ENCODE peak calls at places on chromosomes 1 and 21, in five cellular contexts. One of them, this sample, is unnamed. For H3K36me3, the result is how much of the 10 kb centered on the place peaks cover.

GRCh38 chr1:19436716-19437476 is 48.4 kb downstream of the CAPZB start:
- ATAC-seq in GM12878: no peak
- ATAC-seq in HepG2: peak
- ATAC-seq in K562: peak
- ATAC-seq in upper lobe of left lung: no peak
- ATAC-seq in this sample: peak

GRCh38 chr1:194959795-194960194 is 1648.4 kb downstream of the KCNT2 start:
- ATAC-seq in HepG2: no peak
- ATAC-seq in upper lobe of left lung: no peak
- ATAC-seq in K562: no peak
- ATAC-seq in GM12878: no peak
- ATAC-seq in this sample: no peak

GRCh38 chr1:115430717-115431116 is 92.7 kb upstream of the NGF start:
- ATAC-seq in upper lobe of left lung: no peak
- ATAC-seq in K562: no peak
- ATAC-seq in HepG2: no peak
- ATAC-seq in GM12878: no peak
- ATAC-seq in this sample: no peak

GRCh38 chr1:67120855-67121619 is 13.7 kb downstream of the C1orf141 start:
- ATAC-seq in upper lobe of left lung: no peak
- ATAC-seq in K562: no peak
- ATAC-seq in GM12878: no peak
- ATAC-seq in HepG2: no peak
- ATAC-seq in this sample: no peak

GRCh38 chr1:76190749-76191424 is 116.3 kb downstream of the ST6GALNAC3 start:
- ATAC-seq in K562: no peak
- ATAC-seq in upper lobe of left lung: no peak
- ATAC-seq in HepG2: no peak
- ATAC-seq in GM12878: peak
- ATAC-seq in this sample: no peak

GRCh38 chr1:219324629-219325367 is 151.1 kb downstream of the LYPLAL1 start:
- ATAC-seq in K562: no peak
- ATAC-seq in GM12878: peak
- ATAC-seq in HepG2: no peak
- ATAC-seq in upper lobe of left lung: no peak
- ATAC-seq in this sample: no peak

GRCh38 chr1:27435566-27436203 is 43.3 kb downstream of the GPR3 start:
- ATAC-seq in GM12878: peak
- ATAC-seq in upper lobe of left lung: peak
- ATAC-seq in HepG2: no peak
- ATAC-seq in K562: peak
- ATAC-seq in this sample: peak

GRCh38 chr21:39345440-39345839 is 3.4 kb downstream of the HMGN1 start:
- ATAC-seq in upper lobe of left lung: no peak
- ATAC-seq in HepG2: no peak
- ATAC-seq in GM12878: no peak
- ATAC-seq in K562: no peak
- ATAC-seq in this sample: no peak

GRCh38 chr1:32247983-32248889 is 1.2 kb downstream of the FAM167B start:
- ATAC-seq in GM12878: peak
- ATAC-seq in K562: peak
- ATAC-seq in HepG2: peak
- ATAC-seq in upper lobe of left lung: peak
- ATAC-seq in this sample: peak

GRCh38 chr1:24968941-24969585 is 39.0 kb upstream of the RUNX3 start:
- ATAC-seq in K562: no peak
- ATAC-seq in GM12878: no peak
- ATAC-seq in upper lobe of left lung: no peak
- ATAC-seq in HepG2: no peak
- ATAC-seq in this sample: no peak

GRCh38 chr1:180609643-180610555 is 21.9 kb upstream of the XPR1 start:
- ATAC-seq in upper lobe of left lung: peak
- ATAC-seq in HepG2: no peak
- ATAC-seq in K562: peak
- ATAC-seq in GM12878: no peak
- ATAC-seq in this sample: peak

GRCh38 chr1:42690477-42691156 is 8.4 kb downstream of the YBX1 start:
- ATAC-seq in HepG2: peak
- ATAC-seq in K562: no peak
- ATAC-seq in GM12878: peak
- ATAC-seq in upper lobe of left lung: no peak
- ATAC-seq in this sample: no peak
- H3K36me3 ChIP-seq in HepG2: under half
- H3K36me3 ChIP-seq in K562: half or more
- H3K36me3 ChIP-seq in GM12878: under half
- H3K36me3 ChIP-seq in upper lobe of left lung: under half
- H3K36me3 ChIP-seq in this sample: under half

GRCh38 chr1:21621051-21621450 is 48.1 kb downstream of the RAP1GAP start:
- ATAC-seq in upper lobe of left lung: no peak
- ATAC-seq in GM12878: no peak
- ATAC-seq in HepG2: no peak
- ATAC-seq in K562: no peak
- ATAC-seq in this sample: no peak

GRCh38 chr1:21621761-21622436 is 47.3 kb downstream of the RAP1GAP start:
- ATAC-seq in K562: no peak
- ATAC-seq in HepG2: no peak
- ATAC-seq in upper lobe of left lung: no peak
- ATAC-seq in GM12878: no peak
- ATAC-seq in this sample: no peak

GRCh38 chr1:21623411-21623961 is 45.7 kb downstream of the RAP1GAP start:
- ATAC-seq in GM12878: no peak
- ATAC-seq in upper lobe of left lung: peak
- ATAC-seq in K562: no peak
- ATAC-seq in HepG2: peak
- ATAC-seq in this sample: no peak

GRCh38 chr1:21624577-21625389 is 44.4 kb downstream of the RAP1GAP start:
- ATAC-seq in K562: no peak
- ATAC-seq in GM12878: no peak
- ATAC-seq in upper lobe of left lung: no peak
- ATAC-seq in HepG2: no peak
- ATAC-seq in this sample: no peak

GRCh38 chr1:21622466-21623315 is 46.5 kb downstream of the RAP1GAP start:
- ATAC-seq in K562: no peak
- ATAC-seq in GM12878: no peak
- ATAC-seq in HepG2: no peak
- ATAC-seq in upper lobe of left lung: peak
- ATAC-seq in this sample: peak
- TF ChIP-seq EP300 in K562: no peak
- TF ChIP-seq EP300 in GM12878: no peak
- TF ChIP-seq EP300 in HepG2: no peak
- TF ChIP-seq EP300 in upper lobe of left lung: no peak
- TF ChIP-seq EP300 in this sample: no peak

GRCh38 chr1:53257454-53258081 is 19.2 kb upstream of the MAGOH start:
- ATAC-seq in upper lobe of left lung: no peak
- ATAC-seq in K562: no peak
- ATAC-seq in GM12878: no peak
- ATAC-seq in HepG2: no peak
- ATAC-seq in this sample: no peak
- H3K36me3 ChIP-seq in upper lobe of left lung: under half
- H3K36me3 ChIP-seq in K562: half or more
- H3K36me3 ChIP-seq in GM12878: under half
- H3K36me3 ChIP-seq in HepG2: half or more
- H3K36me3 ChIP-seq in this sample: under half

GRCh38 chr1:237228421-237228820 is 186.4 kb downstream of the RYR2 start:
- ATAC-seq in HepG2: no peak
- ATAC-seq in GM12878: no peak
- ATAC-seq in upper lobe of left lung: no peak
- ATAC-seq in K562: no peak
- ATAC-seq in this sample: no peak

GRCh38 chr1:237229333-237229732 is 187.3 kb downstream of the RYR2 start:
- ATAC-seq in HepG2: no peak
- ATAC-seq in upper lobe of left lung: no peak
- ATAC-seq in K562: no peak
- ATAC-seq in GM12878: no peak
- ATAC-seq in this sample: no peak

GRCh38 chr1:237223419-237223818 is 181.4 kb downstream of the RYR2 start:
- ATAC-seq in GM12878: no peak
- ATAC-seq in upper lobe of left lung: no peak
- ATAC-seq in K562: no peak
- ATAC-seq in HepG2: no peak
- ATAC-seq in this sample: no peak

GRCh38 chr1:237227507-237227906 is 185.5 kb downstream of the RYR2 start:
- ATAC-seq in K562: no peak
- ATAC-seq in GM12878: no peak
- ATAC-seq in HepG2: no peak
- ATAC-seq in upper lobe of left lung: no peak
- ATAC-seq in this sample: no peak

DNA sequence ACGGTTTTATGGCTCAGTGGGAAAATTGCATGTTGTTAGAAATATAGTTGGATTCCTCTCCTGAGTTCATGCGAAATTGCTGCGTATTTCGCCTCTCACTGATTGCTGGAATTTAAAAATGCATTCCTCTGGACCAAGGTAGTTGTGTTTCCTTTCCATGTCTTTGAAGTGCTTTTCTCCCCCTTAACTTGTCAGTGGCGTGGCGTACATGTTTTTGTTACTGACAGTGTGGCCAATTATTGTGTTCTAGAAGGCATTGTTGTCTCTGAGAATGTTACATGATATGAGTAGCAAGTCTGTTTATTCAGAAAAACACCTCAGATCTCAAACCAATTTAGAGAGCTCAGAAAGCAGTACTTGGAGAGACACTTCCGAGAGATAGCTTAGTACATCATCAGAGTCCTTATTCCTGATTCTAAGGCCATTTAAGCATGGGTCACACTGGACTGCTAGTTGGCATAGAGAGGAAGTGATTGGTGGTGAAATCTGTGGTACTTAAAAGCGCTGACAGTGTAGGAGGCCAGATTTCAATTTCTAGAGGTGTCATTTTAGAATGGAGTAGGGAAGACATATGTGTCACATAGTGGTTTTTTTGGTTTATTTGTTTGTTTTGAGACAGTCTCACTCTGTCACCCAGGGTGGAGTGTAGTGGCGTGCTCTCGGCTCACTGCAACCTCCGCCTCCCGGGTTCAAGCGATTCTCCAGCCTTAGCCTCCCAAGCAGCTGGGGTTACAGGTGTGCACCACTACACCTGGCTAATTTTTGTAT is 184.4 kb downstream of the RYR2 start:
- ATAC-seq in GM12878: no peak
- ATAC-seq in K562: no peak
- ATAC-seq in upper lobe of left lung: no peak
- ATAC-seq in HepG2: no peak
- ATAC-seq in this sample: no peak
- TF ChIP-seq EP300 in GM12878: no peak
- TF ChIP-seq EP300 in K562: no peak
- TF ChIP-seq EP300 in upper lobe of left lung: no peak
- TF ChIP-seq EP300 in HepG2: no peak
- TF ChIP-seq EP300 in this sample: no peak

DNA sequence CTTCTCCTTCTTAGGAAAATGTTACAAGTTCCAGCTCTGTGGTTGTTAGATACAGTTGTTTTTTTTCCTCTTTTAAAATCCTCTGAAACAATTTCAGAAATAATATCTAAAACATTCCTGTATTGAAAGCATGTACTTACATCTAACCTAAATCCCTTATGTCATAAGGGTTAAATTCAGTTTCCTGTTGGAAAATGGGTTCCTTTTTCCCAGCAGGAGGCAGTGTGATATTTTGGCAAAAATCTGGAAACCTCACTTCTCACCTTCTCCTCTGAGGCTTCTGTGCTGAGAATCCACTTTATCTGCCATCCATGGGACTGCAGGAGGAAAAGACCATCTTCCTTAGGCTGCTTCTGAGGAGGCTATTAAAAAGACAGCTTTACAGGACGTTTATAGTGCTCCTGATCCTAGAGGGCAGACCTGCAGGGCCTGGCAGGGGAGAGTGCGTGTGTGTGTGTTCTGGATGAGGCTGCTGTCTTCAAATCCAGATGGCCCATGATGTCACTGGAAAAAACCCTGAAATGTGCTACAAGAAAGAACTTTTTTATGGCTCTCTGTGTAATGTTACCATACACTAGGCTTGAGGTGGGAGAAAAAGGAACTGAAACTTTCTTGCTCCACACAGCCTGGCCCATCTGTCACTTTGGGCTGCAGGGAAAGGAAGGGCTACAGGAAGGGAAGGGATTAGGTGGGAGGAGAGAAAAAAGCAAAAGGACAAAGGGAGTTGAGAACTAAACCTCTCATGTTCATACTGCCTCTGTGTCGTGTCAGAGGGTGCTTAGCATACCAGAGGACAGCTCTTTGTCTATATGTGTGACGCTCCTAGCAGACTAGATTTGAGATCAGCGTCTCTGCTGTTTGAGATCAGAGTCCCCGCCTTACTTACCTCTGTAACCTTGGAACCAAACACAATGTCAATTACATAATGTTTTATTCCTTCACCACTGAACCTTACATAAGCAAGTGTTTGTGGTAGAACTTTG is 379.2 kb upstream of the SPAG17 start:
- ATAC-seq in GM12878: peak
- ATAC-seq in K562: no peak
- ATAC-seq in upper lobe of left lung: no peak
- ATAC-seq in HepG2: no peak
- ATAC-seq in this sample: peak
- H3K36me3 ChIP-seq in GM12878: under half
- H3K36me3 ChIP-seq in K562: under half
- H3K36me3 ChIP-seq in upper lobe of left lung: under half
- H3K36me3 ChIP-seq in HepG2: under half
- H3K36me3 ChIP-seq in this sample: under half

GRCh38 chr1:95451904-95452303 is 217.9 kb downstream of the RWDD3 start:
- ATAC-seq in GM12878: no peak
- ATAC-seq in K562: no peak
- ATAC-seq in upper lobe of left lung: no peak
- ATAC-seq in HepG2: no peak
- ATAC-seq in this sample: no peak
- TF ChIP-seq EP300 in GM12878: no peak
- TF ChIP-seq EP300 in K562: no peak
- TF ChIP-seq EP300 in upper lobe of left lung: no peak
- TF ChIP-seq EP300 in HepG2: no peak
- TF ChIP-seq EP300 in this sample: no peak

GRCh38 chr21:32349333-32349944 is 43.4 kb downstream of the URB1 start:
- ATAC-seq in HepG2: no peak
- ATAC-seq in K562: no peak
- ATAC-seq in GM12878: no peak
- ATAC-seq in upper lobe of left lung: no peak
- ATAC-seq in this sample: no peak

GRCh38 chr21:32351428-32351827 is 41.4 kb downstream of the URB1 start:
- ATAC-seq in upper lobe of left lung: no peak
- ATAC-seq in K562: no peak
- ATAC-seq in HepG2: no peak
- ATAC-seq in GM12878: no peak
- ATAC-seq in this sample: no peak

GRCh38 chr21:32348604-32349332 is 44.0 kb downstream of the URB1 start:
- ATAC-seq in K562: no peak
- ATAC-seq in GM12878: no peak
- ATAC-seq in HepG2: no peak
- ATAC-seq in upper lobe of left lung: no peak
- ATAC-seq in this sample: no peak

GRCh38 chr21:32350981-32351380 is 41.8 kb downstream of the URB1 start:
- ATAC-seq in upper lobe of left lung: no peak
- ATAC-seq in HepG2: no peak
- ATAC-seq in K562: no peak
- ATAC-seq in GM12878: no peak
- ATAC-seq in this sample: no peak

GRCh38 chr21:32350211-32350980 is 42.4 kb downstream of the URB1 start:
- ATAC-seq in upper lobe of left lung: no peak
- ATAC-seq in K562: no peak
- ATAC-seq in GM12878: no peak
- ATAC-seq in HepG2: peak
- ATAC-seq in this sample: no peak
- H3K36me3 ChIP-seq in upper lobe of left lung: half or more
- H3K36me3 ChIP-seq in K562: half or more
- H3K36me3 ChIP-seq in GM12878: half or more
- H3K36me3 ChIP-seq in HepG2: half or more
- H3K36me3 ChIP-seq in this sample: under half